ENCODE peak calls at places on chromosomes 12 and 14, in seven cellular contexts. G is HepG2; T is H54; P is WERI-Rb-1; D is activated effector memory CD4-positive, alpha-beta T cell treated with Interleukin-2 at 50 U/mL for 16 hours; Z is right cardiac atrium; S is RWPE1. J is an unnamed sample.
A peak's percentile ranks its signal among the peaks of the same experiment; 100 is the strongest.

GRCh38 chr12:5718680-5719079 is 226.4 kb downstream of the ANO2 start:
- DNase-seq in T (no peak), Z (peak; percentile 85), S (no peak), G (no peak), D (no peak), P (no peak), J (no peak)

GRCh38 chr12:105967038-105967776 is 171.5 kb downstream of the NUAK1 start:
- DNase-seq in S (no peak), D (no peak), G (no peak), P (no peak), Z (no peak), T (no peak), J (no peak)

GRCh38 chr12:32312049-32312670 is 87.2 kb upstream of the FGD4 start:
- DNase-seq in T (peak; percentile 20), S (peak; percentile 41), P (no peak), G (peak; percentile 42), Z (no peak), D (no peak), J (peak; percentile 76)

GRCh38 chr12:120361506-120362208 is 7.3 kb downstream of the MSI1 start:
- DNase-seq in D (no peak), G (no peak), T (no peak), S (peak; percentile 29), Z (peak; percentile 89), P (peak; percentile 95), J (peak; percentile 97)

GRCh38 chr14:71721791-71722190 is 210.4 kb upstream of the RGS6 start:
- DNase-seq in T (no peak), G (no peak), D (no peak), S (no peak), P (no peak), Z (peak; percentile 60), J (no peak)

GRCh38 chr12:132285991-132286681 is 43.3 kb downstream of the GALNT9 start:
- DNase-seq in Z (peak; percentile 89), S (peak; percentile 69), D (no peak), T (peak; percentile 72), P (peak; percentile 34), G (peak; percentile 35), J (peak; percentile 65)

GRCh38 chr12:48995061-48995879 is 3.9 kb downstream of the DDN start:
- DNase-seq in P (peak; percentile 93), Z (peak; percentile 93), S (peak; percentile 97), G (peak; percentile 67), D (no peak), T (peak; percentile 100), J (peak; percentile 88)

GRCh38 chr12:123532808-123533649 is 490 bp downstream of the RILPL1 start:
- DNase-seq in P (peak; percentile 36), Z (peak; percentile 82), D (no peak), T (peak; percentile 40), G (peak; percentile 27), S (no peak), J (peak; percentile 41)

GRCh38 chr14:68361231-68361630 is 431.6 kb downstream of the ZFP36L1 start:
- DNase-seq in S (no peak), P (no peak), Z (no peak), D (no peak), G (no peak), T (no peak), J (peak; percentile 72)

GRCh38 chr12:110689002-110689600 is at the start of gene HVCN1:
- DNase-seq in G (no peak), T (no peak), Z (peak; percentile 89), S (no peak), P (no peak), D (peak; percentile 42), J (peak; percentile 25)

GRCh38 chr14:90539496-90539775 is 142.6 kb downstream of the CALM1 start:
- DNase-seq in Z (no peak), T (no peak), G (no peak), D (no peak), P (no peak), S (no peak), J (no peak)

GRCh38 chr14:103099081-103099732 is 4.7 kb downstream of the EXOC3L4 start:
- DNase-seq in Z (peak; percentile 62), D (no peak), P (no peak), S (no peak), G (peak; percentile 97), T (no peak), J (no peak)

GRCh38 chr12:123389560-123390351 is 5.8 kb downstream of the KMT5A start:
- DNase-seq in Z (peak; percentile 77), G (peak; percentile 45), P (peak; percentile 54), T (no peak), D (peak; percentile 22), S (peak; percentile 55), J (peak; percentile 22)

GRCh38 chr12:70919597-70920035 is 922 bp downstream of the PTPRR start:
- DNase-seq in Z (no peak), P (no peak), D (no peak), G (no peak), T (no peak), S (no peak), J (peak; percentile 60)

GRCh38 chr12:127170271-127171180 is 1096.4 kb upstream of the TMEM132C start:
- DNase-seq in G (no peak), T (no peak), D (no peak), S (no peak), Z (no peak), P (no peak), J (no peak)

GRCh38 chr14:24160850-24161804 is at the start of gene IRF9:
- DNase-seq in G (peak; percentile 99), D (peak; percentile 95), S (peak; percentile 94), Z (peak; percentile 99), T (peak; percentile 84), P (peak; percentile 97), J (peak; percentile 95)

GRCh38 chr12:50764861-50765324 is 992 bp downstream of the ATF1 start:
- DNase-seq in Z (peak; percentile 48), P (no peak), T (peak; percentile 40), S (peak; percentile 26), D (peak; percentile 34), G (peak; percentile 89), J (peak; percentile 68)

GRCh38 chr14:103854017-103854808 is 6.8 kb upstream of the PPP1R13B start:
- DNase-seq in T (no peak), P (no peak), D (no peak), Z (no peak), G (no peak), S (no peak), J (no peak)

GRCh38 chr12:68530965-68531364 is 79.7 kb upstream of the RAP1B start:
- DNase-seq in S (no peak), Z (peak; percentile 22), P (no peak), D (no peak), G (no peak), T (no peak), J (peak; percentile 10)

GRCh38 chr12:59736786-59737185 is 141.0 kb downstream of the SLC16A7 start:
- DNase-seq in G (no peak), P (peak; percentile 19), T (peak; percentile 10), S (peak; percentile 34), D (no peak), Z (no peak), J (peak; percentile 4)

GRCh38 chr14:52443506-52443905 is 108.8 kb downstream of the TXNDC16 start:
- DNase-seq in Z (no peak), T (no peak), P (no peak), G (no peak), S (no peak), D (no peak), J (no peak)

GRCh38 chr14:64826845-64827244 is 52.9 kb downstream of the SPTB start:
- DNase-seq in P (no peak), D (no peak), G (no peak), S (no peak), Z (no peak), T (no peak), J (no peak)

GRCh38 chr14:95055318-95055717 is 102.0 kb downstream of the DICER1 start:
- DNase-seq in P (no peak), Z (no peak), T (no peak), G (no peak), S (no peak), D (no peak), J (no peak)

GRCh38 chr12:127108360-127109215 is 1158.4 kb upstream of the TMEM132C start:
- DNase-seq in D (peak; percentile 8), P (peak; percentile 62), G (peak; percentile 15), Z (peak; percentile 76), S (peak; percentile 66), T (peak; percentile 45), J (peak; percentile 85)

GRCh38 chr12:57171668-57172067 is 24.2 kb upstream of the LRP1-AS start:
- DNase-seq in D (no peak), Z (peak; percentile 67), S (no peak), P (no peak), T (peak; percentile 68), G (no peak), J (no peak)

GRCh38 chr14:69345402-69345801 is 52.7 kb downstream of the ERH start:
- DNase-seq in D (no peak), T (no peak), Z (no peak), P (peak; percentile 39), G (no peak), S (no peak), J (no peak)

GRCh38 chr14:99284254-99285004 is 12.4 kb upstream of the BCL11B start:
- DNase-seq in G (no peak), Z (no peak), P (no peak), D (no peak), T (no peak), S (no peak), J (no peak)

GRCh38 chr12:65609359-65609771 is 214.9 kb upstream of the HMGA2 start:
- DNase-seq in T (no peak), S (peak; percentile 71), G (no peak), D (no peak), P (no peak), Z (no peak), J (peak; percentile 62)

GRCh38 chr12:121789233-121789781 is 4.2 kb downstream of the RHOF start:
- DNase-seq in P (no peak), D (no peak), G (no peak), Z (peak; percentile 72), T (no peak), S (no peak), J (no peak)

GRCh38 chr14:30450620-30451019 is 108.3 kb upstream of the G2E3 start:
- DNase-seq in S (no peak), P (no peak), T (no peak), G (no peak), Z (no peak), D (no peak), J (no peak)

GRCh38 chr12:109115758-109116610 is at the start of gene ACACB:
- DNase-seq in Z (peak; percentile 87), G (peak; percentile 94), T (no peak), D (no peak), S (no peak), P (no peak), J (no peak)

GRCh38 chr14:88639221-88639620 is 76.4 kb downstream of the ZC3H14 start:
- DNase-seq in S (no peak), P (no peak), T (no peak), G (no peak), D (no peak), Z (no peak), J (no peak)

GRCh38 chr14:50762001-50762930 is 68.7 kb downstream of the NIN start:
- DNase-seq in G (no peak), D (no peak), T (peak; percentile 28), Z (no peak), P (no peak), S (no peak), J (no peak)

GRCh38 chr12:58541300-58541690 is 379.0 kb downstream of the LRIG3 start:
- DNase-seq in G (no peak), S (no peak), T (no peak), Z (no peak), D (no peak), P (no peak), J (no peak)

GRCh38 chr12:109927622-109928021 is 27.5 kb downstream of the TCHP start:
- DNase-seq in D (peak; percentile 5), P (peak; percentile 46), S (peak; percentile 46), G (peak; percentile 44), Z (peak; percentile 64), T (peak; percentile 60), J (peak; percentile 63)

GRCh38 chr12:132807295-132808222 is 21.1 kb downstream of the GOLGA3 start:
- DNase-seq in S (peak; percentile 42), Z (peak; percentile 39), P (peak; percentile 43), D (no peak), G (no peak), T (no peak), J (no peak)

GRCh38 chr12:53461059-53461458 is 9.2 kb downstream of the PCBP2 start:
- DNase-seq in T (no peak), G (no peak), D (no peak), S (no peak), Z (no peak), P (peak; percentile 58), J (no peak)